ENCODE peak calls at places on chromosomes 13 and 19, in nine cellular contexts. H, G, D, Y, F, B, Q, W and O are unnamed samples.

GRCh38 chr13:102870677-102871415 is 25.0 kb downstream of the ERCC5 start:
- DNase-seq in H (peak; percentile 43), G (peak; percentile 70), D (peak; percentile 45), Y (peak; percentile 63), F (peak; percentile 37), B (peak; percentile 82), Q (peak; percentile 65), W (peak; percentile 59), O (peak; percentile 69)

GRCh38 chr19:45501730-45502014 is 3.4 kb downstream of the PPM1N start:
- DNase-seq in H (no peak), G (no peak), D (no peak), Y (no peak), F (no peak), B (no peak), Q (no peak), W (no peak), O (no peak)

GRCh38 chr13:93244141-93244917 is 17.7 kb downstream of the GPC6 start:
- DNase-seq in H (no peak), G (no peak), D (no peak), Y (no peak), F (no peak), B (peak; percentile 11), Q (peak; percentile 56), W (peak; percentile 1), O (no peak)

GRCh38 chr19:14337510-14337909 is 43.7 kb upstream of the ADGRE5 start:
- DNase-seq in H (peak; percentile 66), G (no peak), D (no peak), Y (peak; percentile 72), F (no peak), B (no peak), Q (no peak), W (no peak), O (no peak)

GRCh38 chr19:45876411-45877197 is 9.3 kb downstream of the IRF2BP1 start:
- DNase-seq in H (no peak), G (peak; percentile 88), D (no peak), Y (no peak), F (peak; percentile 41), B (peak; percentile 41), Q (peak; percentile 22), W (no peak), O (peak; percentile 85)

GRCh38 chr13:45207319-45207718 is 6.5 kb upstream of the KCTD4 start:
- DNase-seq in H (no peak), G (no peak), D (no peak), Y (no peak), F (no peak), B (no peak), Q (no peak), W (no peak), O (no peak)

GRCh38 chr13:47680752-47681151 is 320.3 kb downstream of the SUCLA2 start:
- DNase-seq in H (no peak), G (no peak), D (no peak), Y (peak; percentile 46), F (no peak), B (no peak), Q (peak; percentile 76), W (no peak), O (no peak)

GRCh38 chr13:53238241-53238640 is 209.6 kb downstream of the OLFM4 start:
- DNase-seq in H (no peak), G (no peak), D (no peak), Y (no peak), F (no peak), B (peak; percentile 77), Q (no peak), W (peak; percentile 16), O (no peak)

GRCh38 chr19:47176071-47176626 is 45.5 kb downstream of the SAE1 start:
- DNase-seq in H (no peak), G (no peak), D (no peak), Y (no peak), F (no peak), B (no peak), Q (peak; percentile 78), W (no peak), O (no peak)

GRCh38 chr13:23950736-23951510 is 53.6 kb upstream of the C1QTNF9B start:
- DNase-seq in H (no peak), G (no peak), D (no peak), Y (no peak), F (no peak), B (no peak), Q (no peak), W (no peak), O (no peak)

GRCh38 chr13:107035778-107036177 is 467.8 kb upstream of the ARGLU1 start:
- DNase-seq in H (no peak), G (no peak), D (no peak), Y (no peak), F (no peak), B (no peak), Q (peak; percentile 75), W (no peak), O (no peak)

GRCh38 chr19:35715981-35716734 is 1.6 kb upstream of the KMT2B start:
- DNase-seq in H (no peak), G (peak; percentile 85), D (peak; percentile 59), Y (peak; percentile 33), F (peak; percentile 70), B (peak; percentile 72), Q (no peak), W (peak; percentile 60), O (peak; percentile 90)

GRCh38 chr19:48391100-48392005 is at the start of gene KDELR1:
- DNase-seq in H (peak; percentile 72), G (peak; percentile 93), D (peak; percentile 64), Y (peak; percentile 64), F (peak; percentile 75), B (peak; percentile 87), Q (peak; percentile 73), W (peak; percentile 69), O (peak; percentile 94)

GRCh38 chr19:8592231-8593009 is 15.2 kb upstream of the MYO1F start:
- DNase-seq in H (peak; percentile 30), G (peak; percentile 88), D (peak; percentile 88), Y (peak; percentile 33), F (peak; percentile 95), B (peak; percentile 100), Q (peak; percentile 92), W (peak; percentile 75), O (peak; percentile 98)

GRCh38 chr13:41565221-41565620 is 107.9 kb downstream of the RGCC start:
- DNase-seq in H (no peak), G (no peak), D (no peak), Y (no peak), F (no peak), B (no peak), Q (peak; percentile 78), W (no peak), O (no peak)

GRCh38 chr19:57034544-57034943 is 85.2 kb upstream of the USP29 start:
- DNase-seq in H (no peak), G (no peak), D (no peak), Y (no peak), F (no peak), B (no peak), Q (no peak), W (no peak), O (no peak)

GRCh38 chr13:32384702-32385101 is 43.2 kb downstream of the N4BP2L1 start:
- DNase-seq in H (peak; percentile 4), G (no peak), D (no peak), Y (no peak), F (no peak), B (no peak), Q (no peak), W (no peak), O (no peak)

GRCh38 chr13:51713807-51714206 is 90.2 kb downstream of the DHRS12 start:
- DNase-seq in H (no peak), G (no peak), D (no peak), Y (no peak), F (no peak), B (no peak), Q (no peak), W (no peak), O (no peak)

DNA sequence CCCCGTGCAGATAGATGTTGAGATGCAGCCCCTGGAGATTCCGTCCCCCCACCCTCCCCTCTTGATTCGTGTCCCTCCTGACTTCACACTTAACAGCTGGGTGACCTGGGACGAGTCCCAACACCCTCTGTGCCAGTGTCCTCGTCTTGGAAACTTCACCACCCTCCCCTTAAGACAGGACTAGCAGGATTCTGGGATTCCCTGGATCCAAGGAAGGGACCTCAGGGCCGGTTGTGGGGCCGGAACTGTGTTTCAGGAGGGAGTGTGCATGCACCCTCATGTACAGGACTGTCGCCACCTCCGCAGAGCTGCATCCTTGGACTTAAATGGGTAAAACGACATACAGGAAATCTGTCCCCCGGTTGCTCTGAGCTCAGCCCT is 952 bp downstream of the MYO9B start:
- DNase-seq in H (peak; percentile 45), G (no peak), D (no peak), Y (peak; percentile 31), F (no peak), B (no peak), Q (no peak), W (no peak), O (no peak)
- H3K4me1 ChIP-seq in H (peaks cover 58% of the 10 kb centered on the region), G (no peaks in the 10 kb centered on the region), D (peaks cover 14% of the 10 kb centered on the region), Y (peaks cover 32% of the 10 kb centered on the region), F (peaks cover 81% of the 10 kb centered on the region), B (peaks cover 11% of the 10 kb centered on the region), Q (peaks cover 23% of the 10 kb centered on the region), W (peaks cover 36% of the 10 kb centered on the region), O (peaks cover 8% of the 10 kb centered on the region)

GRCh38 chr13:101327844-101328243 is 88.5 kb downstream of the NALCN start:
- DNase-seq in H (no peak), G (no peak), D (no peak), Y (no peak), F (no peak), B (no peak), Q (peak; percentile 45), W (no peak), O (no peak)
- TF ChIP-seq CTCF in H (no peak), G (no peak), D (no peak), Y (no peak), F (no peak), B (no peak), Q (no peak), W (no peak), O (no peak)

GRCh38 chr19:49472936-49473335 is 1.1 kb upstream of the FLT3LG start:
- DNase-seq in H (no peak), G (no peak), D (no peak), Y (no peak), F (no peak), B (no peak), Q (no peak), W (no peak), O (no peak)
- H3K4me1 ChIP-seq in H (peaks cover 49% of the 10 kb centered on the region), G (no peaks in the 10 kb centered on the region), D (peaks cover 5% of the 10 kb centered on the region), Y (no peaks in the 10 kb centered on the region), F (peaks cover 41% of the 10 kb centered on the region), B (no peaks in the 10 kb centered on the region), Q (no peaks in the 10 kb centered on the region), W (peaks cover 8% of the 10 kb centered on the region), O (peaks cover 10% of the 10 kb centered on the region)

GRCh38 chr13:99828114-99828513 is 143.5 kb downstream of the ZIC5 start:
- DNase-seq in H (no peak), G (no peak), D (no peak), Y (no peak), F (no peak), B (no peak), Q (no peak), W (no peak), O (no peak)

GRCh38 chr13:99830931-99831330 is 140.6 kb downstream of the ZIC5 start:
- DNase-seq in H (no peak), G (no peak), D (no peak), Y (no peak), F (no peak), B (no peak), Q (no peak), W (no peak), O (no peak)

GRCh38 chr13:99827011-99827410 is 144.6 kb downstream of the ZIC5 start:
- DNase-seq in H (no peak), G (no peak), D (no peak), Y (peak; percentile 71), F (no peak), B (no peak), Q (no peak), W (no peak), O (no peak)

GRCh38 chr13:99829156-99829555 is 142.4 kb downstream of the ZIC5 start:
- DNase-seq in H (no peak), G (no peak), D (no peak), Y (no peak), F (no peak), B (no peak), Q (no peak), W (no peak), O (no peak)

GRCh38 chr13:99829593-99830239 is 141.9 kb downstream of the ZIC5 start:
- DNase-seq in H (no peak), G (no peak), D (no peak), Y (no peak), F (no peak), B (no peak), Q (no peak), W (no peak), O (no peak)
- TF ChIP-seq CTCF in H (no peak), G (no peak), D (no peak), Y (no peak), F (no peak), B (no peak), Q (no peak), W (no peak), O (no peak)